ENCODE peak calls at places on chromosomes 7 and 10, in five cellular contexts. H, F, S, W and M are unnamed samples. For H3K9me3, the result is how much of the 10 kb centered on the place peaks cover.

GRCh38 chr7:130896051-130896881 is 162.3 kb upstream of the KLF14 start:
- DNase-seq in F (peak), W (no peak), H (no peak), S (no peak), M (no peak)

GRCh38 chr7:117411539-117411938 is 15.8 kb downstream of the ASZ1 start:
- DNase-seq in F (no peak), W (no peak), H (no peak), S (no peak), M (no peak)

GRCh38 chr7:45484094-45484493 is 90.1 kb upstream of the ADCY1 start:
- DNase-seq in W (no peak), H (no peak), F (no peak), S (no peak), M (no peak)

GRCh38 chr7:101618916-101619315 is 10.2 kb downstream of the MYL10 start:
- DNase-seq in F (no peak), W (no peak), H (no peak), S (no peak), M (no peak)

GRCh38 chr7:1811850-1812692 is 142.0 kb downstream of the ELFN1 start:
- DNase-seq in W (no peak), S (peak), H (no peak), F (no peak), M (no peak)

GRCh38 chr10:47295411-47295810 is 4.6 kb upstream of the GDF10 start:
- DNase-seq in F (no peak), W (no peak), S (peak), H (peak), M (no peak)

GRCh38 chr7:11236680-11237079 is 263.0 kb downstream of the PHF14 start:
- DNase-seq in H (no peak), W (no peak), F (no peak), S (no peak), M (no peak)

GRCh38 chr7:45203947-45204445 is 46.4 kb downstream of the RAMP3 start:
- DNase-seq in W (no peak), F (peak), H (no peak), S (no peak), M (no peak)

GRCh38 chr7:132255898-132256297 is 320.4 kb downstream of the PLXNA4 start:
- DNase-seq in S (no peak), W (no peak), F (no peak), H (peak), M (peak)

GRCh38 chr10:84668186-84668763 is 339.9 kb downstream of the CCSER2 start:
- DNase-seq in W (no peak), H (no peak), S (no peak), F (no peak), M (no peak)

GRCh38 chr10:58152698-58153263 is 114.9 kb downstream of the IPMK start:
- DNase-seq in H (peak), W (peak), S (no peak), F (peak), M (peak)

GRCh38 chr10:99347672-99348071 is 18.5 kb downstream of the CNNM1 start:
- DNase-seq in F (no peak), H (no peak), S (no peak), W (no peak), M (no peak)

GRCh38 chr10:89695307-89695706 is 6.1 kb upstream of the KIF20B start:
- DNase-seq in W (no peak), H (no peak), S (no peak), F (no peak), M (no peak)

GRCh38 chr10:58356756-58357155 is 21.9 kb downstream of the UBE2D1 start:
- DNase-seq in S (no peak), H (no peak), W (no peak), F (no peak), M (no peak)

GRCh38 chr10:126397640-126398382 is 9.5 kb upstream of the ADAM12 start:
- DNase-seq in S (no peak), F (peak), W (no peak), H (no peak), M (no peak)

GRCh38 chr10:22443200-22443881 is 98.0 kb downstream of the SPAG6 start:
- DNase-seq in W (no peak), S (no peak), F (no peak), H (no peak), M (no peak)

GRCh38 chr7:27576360-27576944 is 86.2 kb downstream of the HIBADH start:
- DNase-seq in W (no peak), S (no peak), F (peak), H (no peak), M (no peak)

GRCh38 chr10:103542764-103543616 is 49.5 kb downstream of the NEURL1 start:
- DNase-seq in F (peak), W (peak), H (no peak), S (peak), M (peak)

GRCh38 chr7:106369349-106369748 is 84.6 kb upstream of the NAMPT start:
- DNase-seq in F (peak), H (no peak), W (no peak), S (no peak), M (no peak)

GRCh38 chr7:149496642-149497391 is 792 bp downstream of the ZNF746 start:
- DNase-seq in S (no peak), H (peak), W (peak), F (peak), M (peak)

GRCh38 chr10:96803265-96803664 is 28.8 kb upstream of the LCOR start:
- DNase-seq in S (no peak), H (no peak), W (no peak), F (no peak), M (no peak)

GRCh38 chr7:30927040-30927439 is 15.4 kb downstream of the AQP1 start:
- DNase-seq in H (peak), S (no peak), W (peak), F (no peak), M (peak)

GRCh38 chr7:39733881-39734571 is 110.7 kb downstream of the RALA start:
- DNase-seq in S (no peak), F (peak), W (peak), H (no peak), M (no peak)

GRCh38 chr10:88500656-88501055 is 82.5 kb downstream of the RNLS start:
- DNase-seq in F (peak), W (no peak), H (no peak), S (no peak), M (no peak)

GRCh38 chr10:95288273-95288672 is 2.5 kb downstream of the PDLIM1 start:
- DNase-seq in F (no peak), H (no peak), W (no peak), S (no peak), M (no peak)

GRCh38 chr7:464177-464711 is 55.4 kb downstream of the PDGFA start:
- DNase-seq in S (peak), F (no peak), H (no peak), W (peak), M (no peak)

GRCh38 chr7:464712-465461 is 54.8 kb downstream of the PDGFA start:
- DNase-seq in F (peak), S (peak), H (no peak), W (peak), M (no peak)

GRCh38 chr7:467393-467828 is 52.2 kb downstream of the PDGFA start:
- DNase-seq in F (no peak), S (no peak), H (no peak), W (peak), M (no peak)

GRCh38 chr7:466465-467191 is 53.0 kb downstream of the PDGFA start:
- DNase-seq in F (no peak), H (no peak), S (peak), W (peak), M (no peak)

GRCh38 chr7:465710-466400 is 53.8 kb downstream of the PDGFA start:
- DNase-seq in H (no peak), F (no peak), S (peak), W (peak), M (no peak)
- H3K9me3 ChIP-seq in H (under half), F (under half), S (under half), W (under half), M (under half)

GRCh38 chr7:57384380-57384779 is 65.6 kb upstream of the ZNF716 start:
- DNase-seq in S (no peak), F (no peak), H (no peak), W (no peak), M (no peak)

GRCh38 chr7:57385668-57386067 is 64.3 kb upstream of the ZNF716 start:
- DNase-seq in W (no peak), H (no peak), S (no peak), F (no peak), M (no peak)

DNA sequence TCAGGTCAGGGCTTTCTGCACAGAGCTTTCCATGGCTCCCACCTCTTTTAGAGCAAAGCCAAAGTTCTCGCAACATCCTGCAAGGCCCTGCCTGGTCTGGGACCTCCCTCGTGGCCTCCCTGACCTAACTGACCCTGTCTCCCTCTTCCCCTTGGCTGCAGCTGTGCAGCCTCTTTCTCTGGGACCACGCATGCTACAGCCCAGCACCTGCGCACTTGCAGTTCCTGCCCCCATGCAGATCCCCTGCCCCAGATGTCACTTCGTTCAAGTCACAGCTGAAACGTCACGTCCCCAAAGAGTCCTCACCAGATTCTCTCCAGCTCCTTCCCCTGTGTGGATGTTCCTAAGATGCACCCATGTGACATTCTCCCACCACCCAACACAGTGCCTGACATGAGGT is 61.2 kb upstream of the ZNF716 start:
- DNase-seq in W (no peak), S (no peak), F (no peak), H (no peak), M (no peak)
- H3K9me3 ChIP-seq in W (under half), S (under half), F (under half), H (under half), M (under half)

DNA sequence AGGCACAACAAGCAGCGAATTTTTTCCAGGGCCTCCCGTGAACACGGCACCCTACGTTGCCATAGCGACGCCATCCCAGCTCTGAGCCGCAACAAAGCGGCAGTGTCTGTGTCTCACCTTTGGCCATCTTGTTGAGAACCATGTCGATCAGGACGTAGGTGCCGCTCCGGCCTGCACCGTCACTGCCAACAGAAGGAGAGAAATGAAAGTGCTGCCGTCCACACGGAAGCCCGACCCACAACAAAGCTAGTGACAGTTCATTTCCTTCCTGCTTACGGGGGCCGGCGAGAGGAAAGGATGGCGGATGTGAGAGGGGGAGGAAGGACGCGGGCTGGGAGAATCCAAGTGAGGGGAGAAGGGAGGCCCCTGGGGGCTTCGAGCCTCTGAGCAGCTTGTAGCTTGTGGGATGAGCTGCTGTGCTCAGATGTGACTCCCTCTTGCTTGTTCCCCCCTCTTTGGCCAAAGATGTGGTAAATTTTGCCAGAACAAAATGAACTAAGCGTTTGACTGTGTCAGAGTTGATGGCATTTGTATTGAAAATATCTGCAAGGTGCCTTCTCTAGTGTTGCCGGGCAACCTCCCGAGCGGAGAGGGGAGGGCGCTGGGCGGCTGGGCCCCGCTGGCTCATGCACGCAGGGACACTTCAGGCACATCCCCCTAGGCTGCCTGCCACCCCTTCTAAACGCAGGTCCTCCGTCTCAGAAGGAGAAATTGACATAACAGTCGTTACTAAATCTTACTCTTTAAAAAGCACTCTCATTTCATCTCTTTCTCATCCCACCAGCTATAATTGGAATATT is 232.2 kb downstream of the DNAJB6 start:
- DNase-seq in H (peak), S (no peak), F (peak), W (no peak), M (peak)
- H3K9me3 ChIP-seq in H (under half), S (under half), F (under half), W (under half), M (under half)

DNA sequence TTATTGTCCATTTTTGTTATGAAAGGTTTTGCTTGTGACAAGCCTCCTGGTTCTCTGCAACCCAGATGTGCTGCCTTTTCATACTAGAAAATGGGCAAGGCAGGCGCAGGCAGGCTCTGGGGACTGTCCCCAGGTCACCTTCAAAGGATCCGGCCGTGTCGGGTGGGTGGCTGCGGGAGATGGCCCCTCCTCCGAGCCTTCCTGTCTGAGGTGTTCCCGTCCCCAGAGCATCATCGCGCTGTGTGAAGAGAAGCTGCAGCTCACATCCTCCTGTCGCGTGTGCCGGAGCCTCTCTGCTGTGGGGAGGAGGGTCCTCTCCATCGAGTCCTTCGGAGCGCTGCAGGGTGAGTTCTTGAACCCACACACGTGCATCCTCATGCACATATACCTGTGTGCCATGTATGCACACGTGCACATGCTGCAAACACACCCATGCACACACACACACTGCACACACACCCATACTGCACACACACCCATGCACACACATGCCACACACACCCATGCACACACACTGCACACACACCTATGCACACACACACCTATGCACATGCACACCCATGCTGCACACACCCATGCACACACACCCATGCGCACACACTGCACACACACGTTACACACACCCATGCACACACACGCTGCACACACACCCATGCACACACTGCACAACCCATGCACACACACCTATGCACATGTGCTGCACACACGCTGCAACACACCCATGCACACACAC is 23.8 kb downstream of the KNDC1 start:
- DNase-seq in F (no peak), H (no peak), S (no peak), W (no peak), M (no peak)
- H3K9me3 ChIP-seq in F (under half), H (under half), S (under half), W (under half), M (under half)

GRCh38 chr10:131638049-131638448 is 262.8 kb upstream of the PPP2R2D start:
- DNase-seq in W (no peak), F (no peak), H (no peak), S (no peak), M (no peak)

GRCh38 chr10:131638481-131639278 is 262.1 kb upstream of the PPP2R2D start:
- DNase-seq in F (no peak), S (no peak), W (no peak), H (no peak), M (no peak)

GRCh38 chr10:131641898-131642297 is 258.9 kb upstream of the PPP2R2D start:
- DNase-seq in H (no peak), F (no peak), W (no peak), S (no peak), M (no peak)

GRCh38 chr10:131641231-131641630 is 259.6 kb upstream of the PPP2R2D start:
- DNase-seq in F (no peak), S (no peak), W (no peak), H (no peak), M (no peak)

GRCh38 chr10:131640045-131640644 is 260.7 kb upstream of the PPP2R2D start:
- DNase-seq in S (no peak), F (no peak), H (no peak), W (no peak), M (no peak)
- H3K9me3 ChIP-seq in S (under half), F (under half), H (under half), W (under half), M (under half)

DNA sequence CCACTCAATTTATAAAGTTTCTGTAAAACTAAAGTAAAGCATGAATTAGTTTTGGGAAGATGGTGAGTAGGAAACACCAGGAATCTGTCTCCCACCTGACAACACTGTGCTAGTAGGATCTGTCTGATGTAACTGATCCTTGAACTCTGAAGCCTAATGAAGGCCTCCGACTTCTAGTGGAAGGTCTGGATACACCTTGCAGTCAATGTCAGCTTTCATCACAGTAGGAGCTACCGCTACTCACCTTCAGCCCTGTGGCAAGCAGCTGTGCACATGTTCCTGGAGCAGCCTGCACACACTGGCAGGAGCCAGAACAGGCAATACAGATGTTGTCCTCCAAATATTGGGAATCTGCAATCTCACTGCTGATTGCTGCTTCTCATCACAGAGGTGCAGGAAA is 471.4 kb downstream of the PTPRN2 start:
- DNase-seq in S (no peak), F (no peak), W (no peak), H (no peak), M (no peak)
- H3K9me3 ChIP-seq in S (under half), F (under half), W (under half), H (under half), M (under half)

GRCh38 chr7:157997991-157998505 is 589.6 kb downstream of the PTPRN2 start:
- DNase-seq in S (no peak), W (no peak), H (no peak), F (no peak), M (no peak)

GRCh38 chr7:158002486-158003080 is 585.0 kb downstream of the PTPRN2 start:
- DNase-seq in H (no peak), S (no peak), F (no peak), W (no peak), M (no peak)

GRCh38 chr7:158001003-158001402 is 586.6 kb downstream of the PTPRN2 start:
- DNase-seq in W (no peak), H (no peak), S (no peak), F (no peak), M (no peak)

GRCh38 chr7:158001621-158002320 is 585.9 kb downstream of the PTPRN2 start:
- DNase-seq in W (no peak), F (no peak), S (no peak), H (no peak), M (peak)

DNA sequence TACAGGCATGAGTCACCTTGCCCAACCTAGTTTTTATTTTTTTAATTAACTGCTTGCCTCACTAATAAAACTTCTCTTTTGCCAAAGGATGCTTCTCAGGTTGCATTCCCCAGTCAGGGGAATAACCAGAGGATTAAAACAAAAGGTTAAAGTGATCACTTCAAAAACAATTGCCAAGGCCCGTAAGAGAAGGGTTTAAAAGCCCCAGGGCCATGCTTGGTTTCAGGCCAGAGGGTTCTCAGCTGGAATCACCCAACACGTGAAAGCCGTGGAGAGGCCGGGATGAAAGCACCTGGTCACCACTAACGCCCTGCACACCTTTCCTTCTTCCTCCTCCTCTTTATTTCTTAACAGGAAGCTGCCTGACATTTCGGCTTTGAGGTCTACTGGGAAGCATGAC is 587.5 kb downstream of the PTPRN2 start:
- DNase-seq in W (no peak), S (no peak), F (no peak), H (no peak), M (no peak)
- H3K9me3 ChIP-seq in W (under half), S (under half), F (under half), H (under half), M (under half)

GRCh38 chr7:157871681-157872080 is 534.9 kb downstream of the DNAJB6 start:
- DNase-seq in W (no peak), F (no peak), H (no peak), S (no peak), M (no peak)
- H3K9me3 ChIP-seq in W (under half), F (under half), H (under half), S (under half), M (under half)